ENCODE peak calls at places on chromosome 20, in six cellular contexts. Y, O, D, L, P and W are unnamed samples. For H3K36me3, the result is how much of the 10 kb centered on the place peaks cover.

GRCh38 chr20:49859807-49860206 is 47.2 kb downstream of the SLC9A8 start:
- DNase-seq in Y (no peak), O (no peak), D (no peak), L (no peak), P (no peak), W (no peak)

GRCh38 chr20:20568604-20569205 is 143.7 kb downstream of the RALGAPA2 start:
- DNase-seq in Y (peak), O (no peak), D (peak), L (no peak), P (peak), W (no peak)

GRCh38 chr20:20609522-20609921 is 102.9 kb downstream of the RALGAPA2 start:
- DNase-seq in Y (no peak), O (no peak), D (no peak), L (no peak), P (no peak), W (no peak)

GRCh38 chr20:14775778-14776177 is 438.4 kb upstream of the FLRT3 start:
- DNase-seq in Y (peak), O (peak), D (peak), L (no peak), P (no peak), W (no peak)

GRCh38 chr20:5080384-5080877 is 39.3 kb downstream of the PCNA start:
- DNase-seq in Y (no peak), O (peak), D (no peak), L (peak), P (peak), W (peak)

GRCh38 chr20:9068232-9068781 is 580 bp upstream of the PLCB4 start:
- DNase-seq in Y (peak), O (peak), D (peak), L (peak), P (no peak), W (no peak)

GRCh38 chr20:53691060-53691810 is 97.6 kb upstream of the ZNF217 start:
- DNase-seq in Y (no peak), O (no peak), D (no peak), L (no peak), P (no peak), W (no peak)

GRCh38 chr20:46088409-46089075 is 1.2 kb downstream of the NCOA5 start:
- DNase-seq in Y (no peak), O (no peak), D (peak), L (no peak), P (peak), W (no peak)

GRCh38 chr20:11401988-11402387 is 515.7 kb upstream of the BTBD3 start:
- DNase-seq in Y (no peak), O (no peak), D (no peak), L (no peak), P (peak), W (no peak)

GRCh38 chr20:50351541-50351940 is 158.6 kb upstream of the PTPN1 start:
- DNase-seq in Y (no peak), O (no peak), D (no peak), L (no peak), P (no peak), W (no peak)

GRCh38 chr20:64234291-64234791 is 21.2 kb upstream of the PCMTD2 start:
- DNase-seq in Y (no peak), O (no peak), D (no peak), L (no peak), P (no peak), W (no peak)

GRCh38 chr20:10253750-10254149 is 35.1 kb downstream of the SNAP25 start:
- DNase-seq in Y (no peak), O (no peak), D (no peak), L (no peak), P (no peak), W (no peak)

GRCh38 chr20:58595167-58595566 is 55.9 kb upstream of the STX16 start:
- DNase-seq in Y (no peak), O (no peak), D (no peak), L (no peak), P (no peak), W (no peak)

GRCh38 chr20:49712918-49713778 is 530 bp downstream of the B4GALT5 start:
- DNase-seq in Y (peak), O (peak), D (peak), L (peak), P (peak), W (peak)

GRCh38 chr20:53677447-53678314 is 84.0 kb upstream of the ZNF217 start:
- DNase-seq in Y (peak), O (no peak), D (peak), L (peak), P (no peak), W (no peak)

GRCh38 chr20:39986231-39986904 is 702.7 kb downstream of the MAFB start:
- DNase-seq in Y (peak), O (peak), D (peak), L (peak), P (peak), W (no peak)

GRCh38 chr20:57701090-57701489 is 8.7 kb downstream of the PMEPA1 start:
- DNase-seq in Y (no peak), O (no peak), D (no peak), L (no peak), P (no peak), W (no peak)

GRCh38 chr20:9066196-9066595 is 2.7 kb upstream of the PLCB4 start:
- DNase-seq in Y (no peak), O (no peak), D (no peak), L (no peak), P (no peak), W (no peak)

GRCh38 chr20:504632-505075 is 38.9 kb downstream of the CSNK2A1 start:
- DNase-seq in Y (no peak), O (no peak), D (peak), L (no peak), P (no peak), W (no peak)

GRCh38 chr20:18654448-18654773 is 66.6 kb downstream of the DTD1 start:
- DNase-seq in Y (no peak), O (no peak), D (no peak), L (no peak), P (no peak), W (no peak)

GRCh38 chr20:17625246-17626051 is 55.6 kb downstream of the DSTN start:
- DNase-seq in Y (peak), O (no peak), D (no peak), L (no peak), P (no peak), W (no peak)

GRCh38 chr20:17624551-17625245 is 54.8 kb downstream of the DSTN start:
- DNase-seq in Y (peak), O (no peak), D (no peak), L (no peak), P (no peak), W (no peak)

GRCh38 chr20:17622086-17622850 is 52.4 kb downstream of the DSTN start:
- DNase-seq in Y (no peak), O (peak), D (no peak), L (no peak), P (no peak), W (no peak)

GRCh38 chr20:17622851-17623508 is 53.1 kb downstream of the DSTN start:
- DNase-seq in Y (no peak), O (no peak), D (no peak), L (no peak), P (no peak), W (no peak)

GRCh38 chr20:17624070-17624469 is 54.2 kb downstream of the DSTN start:
- DNase-seq in Y (no peak), O (no peak), D (no peak), L (no peak), P (no peak), W (no peak)
- H3K4me3 ChIP-seq in Y (no peak), O (no peak), D (no peak), L (no peak), P (no peak), W (no peak)

DNA sequence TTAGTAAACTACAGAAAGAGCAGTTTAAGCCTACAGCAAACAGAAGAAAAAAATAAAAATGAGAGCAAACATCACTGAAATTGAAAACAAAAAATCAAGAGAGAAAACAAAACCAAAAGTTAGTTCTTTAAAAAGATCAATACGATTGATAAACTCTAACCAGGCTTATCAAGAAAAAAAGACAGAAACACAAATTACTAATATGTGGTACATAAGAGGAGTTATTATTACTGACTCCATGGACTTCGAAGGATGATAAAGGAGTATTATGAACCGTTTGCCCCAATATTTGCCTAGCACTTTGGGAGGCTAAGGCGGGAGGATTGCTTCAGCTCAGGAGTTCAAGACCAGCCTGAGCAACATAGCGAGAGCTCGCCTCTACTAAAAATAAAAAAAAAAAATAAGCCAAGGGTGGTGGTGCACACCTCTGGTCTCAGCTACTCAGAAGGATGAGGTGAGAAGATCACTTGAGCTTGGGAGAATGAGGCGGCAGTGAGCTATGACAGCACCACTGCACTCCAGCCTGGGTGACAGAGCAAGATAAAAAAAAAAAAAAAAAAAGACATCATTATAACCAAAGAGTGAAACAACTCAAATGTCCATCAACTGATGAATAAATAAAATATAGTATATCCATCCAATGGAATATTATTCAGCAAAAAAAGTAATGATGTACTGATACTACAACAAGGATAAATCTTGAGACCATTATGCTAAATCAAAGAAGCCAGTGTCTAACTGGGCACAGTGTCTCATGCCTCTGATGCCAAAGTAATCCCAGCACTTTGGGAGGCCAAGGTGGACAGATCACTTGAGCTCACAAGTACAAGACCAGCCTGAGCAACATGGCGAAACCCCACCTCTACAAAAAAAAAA is 12.9 kb downstream of the TRPC4AP start:
- DNase-seq in Y (no peak), O (no peak), D (no peak), L (no peak), P (no peak), W (no peak)
- TF ChIP-seq CTCF in Y (no peak), O (no peak), D (no peak), L (no peak), P (no peak), W (no peak)

GRCh38 chr20:62262064-62262463 is 23.7 kb downstream of the OSBPL2 start:
- DNase-seq in Y (no peak), O (no peak), D (no peak), L (no peak), P (no peak), W (no peak)
- H3K36me3 ChIP-seq in Y (under half), O (half or more), D (under half), L (under half), P (under half), W (under half)

DNA sequence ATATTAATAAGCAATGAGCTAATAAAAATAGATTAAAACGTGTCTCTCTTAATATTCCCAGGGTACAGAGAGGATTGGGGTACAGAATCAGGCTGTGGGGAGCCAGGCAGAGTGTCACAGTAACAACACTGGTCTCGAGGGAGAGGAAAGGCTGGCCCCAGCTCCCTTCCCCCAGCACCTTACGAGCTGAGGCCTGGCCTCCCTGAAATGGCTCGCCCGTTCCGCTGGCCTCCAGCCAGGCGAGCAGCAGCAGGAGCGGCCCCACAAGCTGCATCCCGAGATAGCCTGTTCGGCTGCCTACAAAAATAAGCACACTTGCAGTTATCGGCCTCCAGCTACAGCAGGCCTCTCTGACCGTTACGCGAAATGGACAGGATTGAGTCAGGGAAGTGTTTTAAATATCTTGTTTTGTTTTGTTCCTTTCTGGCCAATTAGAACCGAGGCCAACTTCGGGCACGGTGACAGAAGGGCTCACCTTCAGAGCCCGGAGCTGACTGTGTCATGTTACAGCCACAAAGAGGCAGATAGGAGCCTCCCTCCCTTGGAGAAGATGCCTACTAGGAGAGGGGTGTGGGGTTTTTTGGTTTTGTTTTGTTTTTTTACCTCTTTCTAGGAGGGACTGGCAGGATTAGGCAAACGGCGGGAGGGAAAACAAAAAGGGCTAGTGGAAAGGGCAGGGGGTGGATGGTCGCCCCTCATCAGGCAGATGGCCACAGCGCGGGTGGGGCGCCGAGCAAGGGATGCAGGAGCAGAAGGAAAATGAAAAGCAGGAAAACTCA is 4.2 kb upstream of the ZMYND8 start:
- DNase-seq in Y (peak), O (peak), D (peak), L (peak), P (no peak), W (peak)
- H3K4me3 ChIP-seq in Y (peak), O (no peak), D (no peak), L (peak), P (no peak), W (no peak)

DNA sequence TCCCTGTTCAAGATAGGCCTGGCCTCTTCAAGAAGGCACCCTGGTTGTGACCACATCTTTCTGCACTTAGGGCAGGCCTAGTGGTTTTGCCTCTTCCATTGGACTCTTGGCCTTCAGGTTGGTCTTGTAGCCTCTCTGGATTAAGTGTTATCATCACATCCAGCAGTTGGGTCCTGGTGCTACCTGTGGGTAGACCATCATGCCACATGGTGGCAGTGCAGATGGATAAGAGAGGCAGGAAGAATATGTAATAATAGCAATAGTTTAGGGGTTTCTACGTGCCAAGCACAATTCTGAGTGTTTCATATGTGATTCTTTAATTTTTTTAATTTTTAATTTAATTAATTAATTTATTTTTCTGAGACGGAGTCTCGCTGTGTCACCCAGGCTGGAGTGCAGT is 28.5 kb upstream of the SNRPB2 start:
- DNase-seq in Y (peak), O (no peak), D (no peak), L (no peak), P (no peak), W (no peak)
- TF ChIP-seq CTCF in Y (peak), O (peak), D (peak), L (peak), P (peak), W (peak)

DNA sequence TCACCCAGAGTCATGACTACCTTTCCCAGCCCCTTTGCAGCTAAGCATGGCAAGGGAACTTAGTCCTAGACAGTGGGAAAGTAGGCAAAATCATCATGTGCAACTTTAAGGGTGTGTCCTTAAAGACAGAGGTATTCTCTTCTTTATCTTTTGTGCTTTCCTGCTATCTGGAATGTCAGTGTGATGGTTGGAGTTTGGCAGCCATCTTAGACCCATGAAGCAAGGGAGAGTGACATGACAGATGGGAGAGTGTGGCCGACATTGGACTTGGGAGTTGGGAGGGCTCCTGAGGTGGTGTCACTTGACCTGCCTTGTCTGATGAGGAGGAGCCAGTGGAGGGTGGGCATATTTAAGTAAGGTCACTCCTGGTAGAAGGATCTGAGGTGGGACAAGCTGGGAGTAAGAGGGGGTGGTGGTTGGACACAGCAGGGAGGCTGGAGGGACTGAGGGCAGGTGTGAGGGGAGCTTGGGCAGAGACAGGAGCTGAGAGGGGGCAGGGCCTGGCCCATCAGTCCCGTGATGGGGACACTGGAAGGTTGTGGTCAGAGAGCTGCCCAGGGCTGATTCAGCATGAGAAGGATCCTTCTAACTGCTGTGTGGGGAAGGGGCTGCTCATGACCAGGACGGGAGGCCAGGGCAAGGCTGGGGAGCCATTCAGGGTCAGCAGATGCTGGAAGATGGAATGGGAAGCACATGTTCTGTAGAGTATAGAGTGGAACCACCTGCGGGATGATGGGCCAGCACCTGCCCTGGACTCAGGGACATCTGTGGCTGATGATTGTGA is 29.5 kb upstream of the SULF2 start:
- DNase-seq in Y (no peak), O (no peak), D (no peak), L (no peak), P (no peak), W (no peak)
- H3K36me3 ChIP-seq in Y (under half), O (under half), D (under half), L (under half), P (under half), W (under half)

GRCh38 chr20:6533828-6534388 is 233.6 kb upstream of the BMP2 start:
- DNase-seq in Y (no peak), O (no peak), D (peak), L (no peak), P (no peak), W (no peak)

GRCh38 chr20:6530254-6530653 is 237.2 kb upstream of the BMP2 start:
- DNase-seq in Y (no peak), O (no peak), D (no peak), L (no peak), P (no peak), W (no peak)

GRCh38 chr20:6530916-6531315 is 236.6 kb upstream of the BMP2 start:
- DNase-seq in Y (no peak), O (no peak), D (no peak), L (no peak), P (no peak), W (no peak)

GRCh38 chr20:6533321-6533720 is 234.2 kb upstream of the BMP2 start:
- DNase-seq in Y (no peak), O (no peak), D (peak), L (no peak), P (no peak), W (no peak)
- H3K4me3 ChIP-seq in Y (no peak), O (no peak), D (no peak), L (no peak), P (no peak), W (no peak)

GRCh38 chr20:38880952-38881735 is 45.1 kb upstream of the FAM83D start:
- DNase-seq in Y (peak), O (no peak), D (no peak), L (no peak), P (no peak), W (no peak)
- TF ChIP-seq CTCF in Y (peak), O (no peak), D (no peak), L (no peak), P (no peak), W (peak)